ENCODE peak calls at places on chromosomes 6 and 20, in six cellular contexts. H is fibroblast of lung, U is fibroblast of villous mesenchyme, O is heart right ventricle, M is dorsolateral prefrontal cortex, S is AG04450. B is an unnamed sample.

GRCh38 chr6:66128238-66128637 is 421.2 kb upstream of the EYS start:
- DNase-seq in H (no peak), U (no peak), O (no peak), M (no peak), S (no peak), B (no peak)

GRCh38 chr6:105136433-105137350 is 43.1 kb downstream of the POPDC3 start:
- DNase-seq in H (peak), U (peak), O (peak), M (peak), S (peak), B (peak)

GRCh38 chr6:28282923-28283322 is 1.6 kb downstream of the PGBD1 start:
- DNase-seq in H (peak), U (no peak), O (no peak), M (no peak), S (no peak), B (peak)

GRCh38 chr6:15066433-15067337 is 179.2 kb upstream of the JARID2 start:
- DNase-seq in H (peak), U (peak), O (no peak), M (no peak), S (peak), B (peak)

GRCh38 chr6:163711615-163712568 is 297.4 kb downstream of the QKI start:
- DNase-seq in H (peak), U (peak), O (peak), M (peak), S (no peak), B (no peak)

GRCh38 chr6:30614843-30615218 is 2.2 kb downstream of the PPP1R10 start:
- DNase-seq in H (peak), U (peak), O (peak), M (peak), S (peak), B (peak)

GRCh38 chr6:148967128-148967527 is 220.3 kb downstream of the UST start:
- DNase-seq in H (no peak), U (no peak), O (no peak), M (no peak), S (no peak), B (no peak)

GRCh38 chr6:126904176-126904575 is 214.3 kb upstream of the RSPO3 start:
- DNase-seq in H (no peak), U (no peak), O (no peak), M (no peak), S (no peak), B (no peak)

GRCh38 chr6:140045116-140045515 is 670.7 kb upstream of the CITED2 start:
- DNase-seq in H (no peak), U (no peak), O (no peak), M (no peak), S (no peak), B (no peak)

GRCh38 chr6:158663465-158664167 is 13.8 kb downstream of the SYTL3 start:
- DNase-seq in H (no peak), U (no peak), O (no peak), M (no peak), S (no peak), B (no peak)

GRCh38 chr6:79750806-79751205 is 119.7 kb downstream of the SH3BGRL2 start:
- DNase-seq in H (no peak), U (no peak), O (no peak), M (peak), S (no peak), B (no peak)

GRCh38 chr20:58048096-58048702 is 180.3 kb downstream of the ANKRD60 start:
- DNase-seq in H (peak), U (peak), O (no peak), M (no peak), S (no peak), B (peak)

GRCh38 chr6:168667428-168667805 is 226.4 kb downstream of the SMOC2 start:
- DNase-seq in H (no peak), U (no peak), O (no peak), M (no peak), S (no peak), B (no peak)

GRCh38 chr20:62314339-62314638 is 11.5 kb downstream of the ADRM1 start:
- DNase-seq in H (no peak), U (no peak), O (no peak), M (no peak), S (no peak), B (no peak)

GRCh38 chr6:52511572-52512151 is 65.2 kb downstream of the TRAM2 start:
- DNase-seq in H (no peak), U (peak), O (no peak), M (no peak), S (no peak), B (no peak)

GRCh38 chr6:116595247-116595646 is 21.0 kb upstream of the RSPH4A start:
- DNase-seq in H (no peak), U (no peak), O (no peak), M (no peak), S (no peak), B (no peak)

GRCh38 chr20:54429364-54429763 is 46.0 kb upstream of the DOK5 start:
- DNase-seq in H (no peak), U (no peak), O (no peak), M (no peak), S (no peak), B (no peak)

GRCh38 chr20:51532577-51533191 is 9.8 kb downstream of the NFATC2 start:
- DNase-seq in H (peak), U (no peak), O (peak), M (no peak), S (no peak), B (no peak)

GRCh38 chr6:100452998-100453397 is 11.7 kb downstream of the SIM1 start:
- DNase-seq in H (no peak), U (no peak), O (no peak), M (no peak), S (no peak), B (no peak)

GRCh38 chr6:163404825-163405265 is 9.7 kb upstream of the QKI start:
- DNase-seq in H (peak), U (peak), O (peak), M (no peak), S (no peak), B (peak)

GRCh38 chr6:142861711-142862110 is 83.3 kb downstream of the HIVEP2 start:
- DNase-seq in H (no peak), U (no peak), O (no peak), M (peak), S (no peak), B (no peak)

GRCh38 chr6:145763742-145764141 is 28.4 kb upstream of the EPM2A start:
- DNase-seq in H (no peak), U (no peak), O (no peak), M (no peak), S (no peak), B (no peak)

GRCh38 chr6:158781692-158782373 is 37.3 kb downstream of the EZR start:
- DNase-seq in H (no peak), U (no peak), O (no peak), M (no peak), S (no peak), B (no peak)

GRCh38 chr6:53568776-53569616 is 24.1 kb upstream of the GCLC start:
- DNase-seq in H (no peak), U (no peak), O (no peak), M (no peak), S (no peak), B (no peak)
- TF ChIP-seq CTCF in H (no peak), U (no peak), O (no peak), M (no peak), S (no peak), B (no peak)

GRCh38 chr20:37415118-37416085 is 69.5 kb downstream of the SRC start:
- DNase-seq in H (no peak), U (no peak), O (no peak), M (no peak), S (no peak), B (no peak)

GRCh38 chr20:37413354-37413753 is 67.4 kb downstream of the SRC start:
- DNase-seq in H (no peak), U (no peak), O (no peak), M (no peak), S (no peak), B (no peak)

GRCh38 chr20:37413023-37413334 is 67.0 kb downstream of the SRC start:
- DNase-seq in H (no peak), U (no peak), O (no peak), M (no peak), S (no peak), B (no peak)

GRCh38 chr20:37414133-37414532 is 68.2 kb downstream of the SRC start:
- DNase-seq in H (no peak), U (no peak), O (no peak), M (no peak), S (no peak), B (no peak)

GRCh38 chr20:37414636-37415035 is 68.7 kb downstream of the SRC start:
- DNase-seq in H (no peak), U (no peak), O (no peak), M (no peak), S (no peak), B (no peak)
- H3K4me3 ChIP-seq in H (no peak), U (no peak), O (no peak), M (no peak), S (no peak), B (no peak)

GRCh38 chr6:11814116-11814515 is 35.5 kb upstream of the ADTRP start:
- DNase-seq in H (no peak), U (no peak), O (no peak), M (no peak), S (no peak), B (no peak)
- TF ChIP-seq CTCF in H (no peak), U (no peak), O (no peak), M (no peak), S (no peak), B (no peak)

GRCh38 chr6:5672581-5673011 is 334.1 kb downstream of the NRN1 start:
- DNase-seq in H (peak), U (peak), O (no peak), M (no peak), S (peak), B (peak)

GRCh38 chr6:5671162-5671561 is 335.6 kb downstream of the NRN1 start:
- DNase-seq in H (peak), U (peak), O (no peak), M (no peak), S (no peak), B (peak)

GRCh38 chr6:5670381-5670780 is 336.3 kb downstream of the NRN1 start:
- DNase-seq in H (no peak), U (no peak), O (no peak), M (no peak), S (no peak), B (no peak)

GRCh38 chr6:5673016-5673415 is 333.7 kb downstream of the NRN1 start:
- DNase-seq in H (no peak), U (no peak), O (no peak), M (no peak), S (no peak), B (no peak)

DNA sequence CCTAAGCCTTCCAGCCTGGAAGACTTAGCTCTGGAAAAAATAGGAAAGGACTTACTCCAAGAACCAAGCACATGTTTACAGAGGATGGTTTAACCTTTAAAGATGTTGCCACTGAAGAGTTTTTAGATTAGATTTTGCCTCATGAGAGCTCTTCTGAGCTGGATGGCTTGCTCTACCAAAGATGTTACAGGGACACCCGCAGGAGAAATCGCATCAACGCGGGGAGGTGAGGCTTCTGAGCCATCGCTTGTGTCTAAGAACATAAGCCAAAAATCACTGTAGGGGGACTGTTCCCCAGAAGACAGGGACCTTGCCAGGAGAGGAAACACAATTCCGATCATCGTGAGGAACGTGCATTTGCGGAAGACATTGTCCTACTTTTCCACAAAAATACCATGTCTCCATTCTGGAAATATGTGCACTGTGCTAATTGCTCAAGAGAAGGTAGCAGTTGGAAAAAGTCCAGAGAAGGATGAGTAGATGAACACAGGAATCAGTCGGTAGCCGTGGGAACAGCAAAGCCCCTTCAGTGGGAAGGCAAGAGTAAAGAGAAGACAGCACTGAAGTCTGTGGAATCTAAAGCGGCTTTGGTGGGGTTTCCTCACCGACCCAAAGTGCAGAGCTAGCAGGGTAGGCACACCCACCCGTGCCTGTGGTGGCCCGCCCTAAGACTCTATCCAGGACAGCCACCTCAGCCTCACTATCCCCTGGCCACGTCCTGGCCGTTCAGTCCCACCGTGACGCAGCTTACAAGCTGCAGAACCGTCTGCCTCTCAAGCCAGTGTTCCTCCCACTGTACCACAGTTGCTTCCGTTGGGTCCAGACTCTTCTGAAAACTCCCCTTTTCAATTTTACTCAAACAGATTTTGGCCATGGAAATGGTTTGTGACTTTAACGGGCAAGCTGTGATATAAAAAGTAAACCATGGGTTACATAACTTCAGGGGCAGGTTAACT is 334.8 kb downstream of the NRN1 start:
- DNase-seq in H (no peak), U (peak), O (no peak), M (no peak), S (no peak), B (no peak)
- H3K4me3 ChIP-seq in H (no peak), U (no peak), O (no peak), M (no peak), S (no peak), B (no peak)

DNA sequence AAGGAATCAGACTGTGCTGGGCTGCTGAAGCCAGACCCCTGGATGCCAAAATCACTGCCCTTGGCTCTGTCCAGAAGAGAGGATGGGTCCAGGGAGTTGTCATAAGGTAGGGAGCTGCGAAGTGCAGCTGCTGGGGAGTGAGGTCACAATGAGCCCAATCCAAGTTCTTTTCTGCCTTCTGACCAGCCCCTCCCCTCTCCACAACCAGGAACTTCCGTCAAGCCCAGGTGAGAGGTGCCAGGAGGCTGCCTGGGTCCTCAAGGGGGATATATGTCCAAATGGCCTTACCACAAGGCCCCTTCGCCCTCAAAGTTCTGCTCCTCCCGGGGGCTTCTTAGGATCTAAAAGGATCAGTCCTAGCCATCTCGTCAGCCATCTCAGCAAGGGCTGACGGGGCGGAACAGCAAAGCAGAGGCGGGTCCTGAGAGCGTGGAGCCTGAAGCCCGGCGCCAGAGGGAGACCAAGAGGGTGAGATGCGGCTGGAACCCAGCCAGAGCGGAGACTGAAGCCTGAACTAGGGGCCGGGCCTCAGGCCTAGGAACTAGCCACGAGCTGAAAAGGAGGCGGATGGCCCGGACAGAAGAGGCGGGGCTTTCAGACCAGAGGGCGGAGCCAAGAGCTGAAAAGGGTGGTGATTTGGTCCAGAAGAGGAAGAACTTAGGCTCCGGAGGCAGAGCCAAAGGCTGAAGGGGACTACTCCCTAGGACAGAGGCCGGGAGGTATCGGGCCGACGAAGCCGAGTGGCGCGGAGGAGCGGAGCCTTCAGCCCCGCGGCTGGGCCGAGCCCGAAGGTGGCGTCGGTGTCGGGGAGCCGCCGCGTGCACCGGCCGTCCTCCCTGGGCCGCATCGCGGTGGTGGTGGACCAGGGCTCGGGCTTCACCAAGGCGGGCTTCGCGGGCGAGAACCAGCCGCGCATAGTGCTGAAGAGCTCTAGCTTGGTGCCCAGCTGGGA is at the start of gene ACTL10:
- DNase-seq in H (peak), U (peak), O (peak), M (peak), S (peak), B (peak)
- TF ChIP-seq CTCF in H (no peak), U (peak), O (no peak), M (peak), S (peak), B (peak)

DNA sequence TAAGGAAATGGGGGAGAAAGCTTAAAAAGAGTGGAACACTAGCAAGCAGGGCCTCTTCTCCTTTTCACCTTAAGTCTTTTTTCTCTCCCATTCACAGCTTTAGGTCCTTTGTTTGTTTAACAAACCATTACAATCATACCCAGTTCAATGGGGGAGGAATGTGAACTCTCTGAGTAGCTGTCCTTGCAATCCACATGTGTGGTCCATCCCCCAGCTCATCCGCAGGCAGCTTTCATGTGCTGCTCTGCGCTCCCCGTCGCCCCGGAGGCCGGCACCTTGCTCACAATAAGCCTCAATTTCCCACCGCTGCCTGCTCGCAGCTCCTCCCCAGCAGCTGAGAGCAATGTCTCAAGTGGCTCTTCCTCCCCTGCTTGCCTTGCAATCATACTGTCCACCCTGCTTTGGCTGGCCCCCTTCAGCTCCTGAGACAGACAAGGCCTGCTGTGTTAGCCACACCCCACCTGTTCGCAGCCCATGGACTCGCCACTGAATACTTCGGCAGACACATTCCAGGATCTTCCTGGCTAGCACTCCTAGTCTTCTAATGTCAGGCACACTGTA is 49.1 kb downstream of the PLAGL1 start:
- DNase-seq in H (no peak), U (no peak), O (no peak), M (no peak), S (no peak), B (no peak)
- H3K4me3 ChIP-seq in H (no peak), U (no peak), O (no peak), M (no peak), S (no peak), B (no peak)

B was measured in fibroblast of pulmonary artery.